ENCODE peak calls at places on chromosomes 11 and 22, in six cellular contexts. X, V, Q, D, F and S are unnamed samples.

GRCh38 chr11:10222399-10222798 is 71.6 kb downstream of the SBF2 start:
- DNase-seq in X (no peak), V (no peak), Q (no peak), D (no peak), F (no peak), S (no peak)

GRCh38 chr11:117720061-117720511 is 76.9 kb downstream of the DSCAML1 start:
- DNase-seq in X (no peak), V (no peak), Q (no peak), D (no peak), F (no peak), S (no peak)

GRCh38 chr22:42368379-42369249 is 63.6 kb downstream of the NFAM1 start:
- DNase-seq in X (no peak), V (peak; percentile 7), Q (no peak), D (no peak), F (no peak), S (peak; percentile 45)

GRCh38 chr11:61294717-61295595 is at the start of gene VWCE:
- DNase-seq in X (peak; percentile 64), V (peak; percentile 35), Q (peak; percentile 15), D (peak; percentile 25), F (peak; percentile 41), S (peak; percentile 50)

GRCh38 chr11:70383664-70384395 is 14.5 kb upstream of the CTTN start:
- DNase-seq in X (no peak), V (no peak), Q (no peak), D (no peak), F (no peak), S (no peak)

GRCh38 chr22:41360126-41360525 is 21.6 kb upstream of the TEF start:
- DNase-seq in X (no peak), V (no peak), Q (no peak), D (no peak), F (no peak), S (no peak)

GRCh38 chr11:776459-777287 is 614 bp downstream of the GATD1 start:
- DNase-seq in X (peak; percentile 33), V (no peak), Q (no peak), D (no peak), F (no peak), S (no peak)

GRCh38 chr11:85745626-85746025 is 59.6 kb upstream of the CCDC89 start:
- DNase-seq in X (no peak), V (no peak), Q (no peak), D (no peak), F (no peak), S (no peak)

GRCh38 chr11:124538019-124538418 is 5.4 kb downstream of the OR8B12 start:
- DNase-seq in X (peak; percentile 89), V (no peak), Q (peak; percentile 99), D (no peak), F (peak; percentile 58), S (no peak)

GRCh38 chr11:15053201-15053685 is 20.1 kb upstream of the CALCB start:
- DNase-seq in X (no peak), V (no peak), Q (no peak), D (no peak), F (no peak), S (peak; percentile 55)

GRCh38 chr11:111820059-111820375 is 51.4 kb downstream of the ALG9 start:
- DNase-seq in X (no peak), V (no peak), Q (no peak), D (no peak), F (peak; percentile 39), S (no peak)

GRCh38 chr11:5522308-5522707 is 5.8 kb upstream of the UBQLNL start:
- DNase-seq in X (no peak), V (no peak), Q (no peak), D (no peak), F (no peak), S (peak; percentile 50)

GRCh38 chr11:11125618-11126017 is 227.4 kb downstream of the CSNK2A3 start:
- DNase-seq in X (no peak), V (no peak), Q (no peak), D (no peak), F (no peak), S (no peak)

GRCh38 chr11:128904872-128905344 is 13.8 kb downstream of the KCNJ5 start:
- DNase-seq in X (no peak), V (no peak), Q (no peak), D (no peak), F (no peak), S (no peak)

GRCh38 chr11:128323381-128323780 is 264.0 kb downstream of the ETS1 start:
- DNase-seq in X (peak; percentile 60), V (no peak), Q (peak; percentile 25), D (peak; percentile 49), F (peak; percentile 48), S (no peak)

GRCh38 chr11:128232588-128232987 is 354.8 kb downstream of the ETS1 start:
- DNase-seq in X (no peak), V (no peak), Q (no peak), D (no peak), F (no peak), S (no peak)

GRCh38 chr11:76657139-76657823 is 13.3 kb downstream of the LRRC32 start:
- DNase-seq in X (no peak), V (no peak), Q (no peak), D (no peak), F (no peak), S (no peak)

GRCh38 chr22:36220457-36220921 is 18.8 kb downstream of the APOL2 start:
- DNase-seq in X (no peak), V (no peak), Q (peak; percentile 51), D (no peak), F (peak; percentile 59), S (peak; percentile 44)

GRCh38 chr11:10376061-10376460 is 71.2 kb downstream of the ADM start:
- DNase-seq in X (peak; percentile 33), V (no peak), Q (no peak), D (no peak), F (no peak), S (no peak)

DNA sequence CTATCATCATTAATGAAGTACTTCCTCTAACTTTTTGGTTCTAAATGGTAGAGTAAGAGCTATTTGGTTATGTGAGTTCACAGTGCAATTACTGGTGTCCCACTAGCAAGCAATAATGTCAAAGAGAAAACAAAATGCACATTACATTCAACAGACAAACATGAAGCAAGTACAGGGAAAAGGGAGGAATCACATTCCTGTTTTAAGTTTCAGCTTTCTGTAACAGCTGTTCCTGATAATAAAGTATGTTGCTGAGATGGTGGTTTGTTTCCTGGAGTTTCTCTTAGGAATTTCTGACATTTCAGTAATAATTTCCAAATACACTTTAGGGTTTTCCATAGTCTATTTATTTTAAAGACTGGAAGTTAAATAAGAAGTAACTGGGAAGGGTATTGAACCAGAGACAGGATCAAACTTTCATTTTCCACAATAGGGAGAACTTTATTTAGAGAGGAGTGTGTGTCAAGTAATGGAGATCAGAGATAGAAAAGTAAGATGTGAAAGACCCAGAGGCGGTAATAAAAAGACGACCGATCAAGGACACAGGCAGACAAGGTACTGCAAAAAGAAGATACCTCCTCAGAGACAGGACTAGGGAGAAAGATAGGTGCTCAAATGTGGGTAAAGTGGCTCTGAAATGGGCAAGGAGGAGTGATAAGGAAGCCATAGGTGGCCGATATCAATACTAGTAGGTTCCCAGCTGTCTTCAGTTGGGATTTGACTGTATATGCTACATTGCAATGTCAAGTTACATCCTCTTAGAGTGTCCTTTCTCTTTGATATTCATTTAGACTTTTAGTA is 20.8 kb upstream of the CLNS1A start:
- DNase-seq in X (peak; percentile 57), V (no peak), Q (no peak), D (peak; percentile 30), F (peak; percentile 64), S (no peak)
- TF ChIP-seq CTCF in X (no peak), V (no peak), Q (no peak), D (no peak), F (no peak), S (no peak)

GRCh38 chr11:43812471-43812870 is 68.2 kb upstream of the ALKBH3 start:
- DNase-seq in X (no peak), V (no peak), Q (no peak), D (no peak), F (no peak), S (no peak)

GRCh38 chr11:43806976-43807375 is 73.7 kb upstream of the ALKBH3 start:
- DNase-seq in X (no peak), V (no peak), Q (no peak), D (no peak), F (no peak), S (no peak)

GRCh38 chr11:43810929-43811596 is 69.6 kb upstream of the ALKBH3 start:
- DNase-seq in X (peak; percentile 53), V (no peak), Q (no peak), D (no peak), F (no peak), S (no peak)
- TF ChIP-seq CTCF in X (peak; percentile 43), V (no peak), Q (peak; percentile 46), D (no peak), F (peak; percentile 42), S (peak; percentile 32)

DNA sequence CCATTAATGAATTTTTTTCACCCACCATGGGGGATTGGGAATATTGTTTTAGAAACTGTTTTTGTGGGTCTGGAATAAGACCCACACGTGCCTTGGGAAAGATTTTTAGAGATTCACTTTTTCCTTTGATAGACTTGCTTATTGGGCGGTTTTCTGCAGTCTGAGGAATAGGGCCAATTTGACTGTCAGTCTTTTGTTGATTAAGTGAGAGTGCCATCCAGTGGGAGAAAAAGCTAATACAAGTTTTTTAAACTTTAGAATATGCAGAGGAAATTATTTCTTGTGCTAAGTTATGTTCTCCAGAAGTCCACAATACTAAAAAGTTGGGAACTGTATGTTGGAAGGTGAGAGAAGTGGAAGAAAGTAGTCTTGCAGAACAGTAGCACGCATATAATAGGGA is 56.1 kb downstream of the PRMT3 start:
- DNase-seq in X (peak; percentile 57), V (no peak), Q (no peak), D (peak; percentile 42), F (peak; percentile 28), S (no peak)
- TF ChIP-seq CTCF in X (peak; percentile 31), V (peak; percentile 17), Q (peak; percentile 39), D (peak; percentile 68), F (peak; percentile 50), S (peak; percentile 55)

GRCh38 chr11:62602141-62603071 is 741 bp upstream of the MTA2 start:
- DNase-seq in X (peak; percentile 79), V (no peak), Q (no peak), D (peak; percentile 26), F (peak; percentile 46), S (peak; percentile 20)
- TF ChIP-seq CTCF in X (no peak), V (no peak), Q (peak; percentile 25), D (peak; percentile 3), F (no peak), S (peak; percentile 40)

DNA sequence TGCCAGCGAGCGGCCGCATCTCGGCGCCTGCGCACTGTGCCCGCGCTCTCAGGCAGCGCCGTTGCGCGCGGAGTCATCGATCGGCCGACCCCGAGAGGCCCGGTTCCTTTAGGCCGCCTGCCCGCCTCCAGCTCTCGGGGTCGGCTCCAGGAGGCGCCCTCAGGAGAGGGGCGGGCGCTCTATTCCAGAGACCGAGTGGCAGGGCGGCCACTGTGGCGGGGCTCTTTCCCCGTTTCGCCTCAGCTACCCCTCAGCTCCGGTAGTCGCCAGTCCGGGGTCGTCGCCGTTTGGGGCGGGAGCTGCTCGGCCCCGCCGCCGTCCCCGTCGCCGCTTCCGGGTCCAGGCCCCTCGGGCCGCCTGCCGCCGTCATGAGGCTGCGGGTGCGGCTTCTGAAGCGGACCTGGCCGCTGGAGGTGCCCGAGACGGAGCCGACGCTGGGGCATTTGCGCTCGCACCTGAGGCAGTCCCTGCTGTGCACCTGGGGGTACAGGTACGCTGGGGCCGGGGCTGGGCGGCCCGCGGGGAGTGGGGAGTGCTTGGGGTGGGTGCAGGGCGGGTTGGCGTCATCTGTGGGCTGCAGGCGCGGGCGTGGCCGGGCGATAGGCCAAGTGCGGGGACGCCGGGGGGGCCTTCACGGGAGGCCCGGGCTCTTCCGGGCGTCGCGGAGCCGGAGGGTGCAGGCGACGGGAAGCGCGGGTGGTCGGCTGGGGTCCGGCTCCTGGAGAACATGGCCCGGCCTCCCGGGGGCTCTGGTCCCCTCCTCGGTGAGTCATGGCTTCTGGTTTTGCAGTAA is at the start of gene FBXO7:
- DNase-seq in X (peak; percentile 95), V (peak; percentile 78), Q (peak; percentile 92), D (peak; percentile 92), F (peak; percentile 90), S (peak; percentile 88)
- TF ChIP-seq CTCF in X (peak; percentile 32), V (peak; percentile 23), Q (peak; percentile 58), D (peak; percentile 70), F (peak; percentile 59), S (peak; percentile 65)